ENCODE peak calls at places on chromosome 19, in six cellular contexts. H is mesendoderm, G is IMR-90, Y is neuronal stem cell, E is H9, F is trophoblast cell. R is an unnamed sample.
A peak's percentile ranks its signal among the peaks of the same experiment; 100 is the strongest.

GRCh38 chr19:19385900-19386339 is 19.6 kb upstream of the GATAD2A start:
- DNase-seq in H (peak; percentile 73), G (no peak), Y (no peak), E (peak; percentile 52), F (peak; percentile 74), R (no peak)

GRCh38 chr19:8238251-8238650 is 29.1 kb downstream of the CERS4 start:
- DNase-seq in H (no peak), G (no peak), Y (no peak), E (no peak), F (peak; percentile 37), R (no peak)

GRCh38 chr19:44512326-44513298 is 12.3 kb upstream of the ZNF180 start:
- DNase-seq in H (peak; percentile 49), G (peak; percentile 58), Y (no peak), E (peak; percentile 80), F (peak; percentile 84), R (peak; percentile 25)

GRCh38 chr19:39144487-39145071 is 19.0 kb downstream of the PAK4 start:
- DNase-seq in H (peak; percentile 53), G (peak; percentile 22), Y (no peak), E (no peak), F (peak; percentile 61), R (no peak)

GRCh38 chr19:23093832-23094231 is 23.0 kb upstream of the ZNF730 start:
- DNase-seq in H (peak; percentile 64), G (no peak), Y (no peak), E (peak; percentile 47), F (no peak), R (no peak)

GRCh38 chr19:19528721-19529490 is at the start of gene YJEFN3:
- DNase-seq in H (no peak), G (peak; percentile 19), Y (no peak), E (peak; percentile 91), F (peak; percentile 19), R (no peak)

GRCh38 chr19:1064661-1065605 is 2.0 kb upstream of the ARHGAP45 start:
- DNase-seq in H (peak; percentile 82), G (peak; percentile 68), Y (no peak), E (peak; percentile 81), F (peak; percentile 95), R (peak; percentile 77)

GRCh38 chr19:6577410-6578125 is 13.4 kb downstream of the CD70 start:
- DNase-seq in H (no peak), G (no peak), Y (no peak), E (peak; percentile 48), F (peak; percentile 38), R (no peak)

GRCh38 chr19:919157-920050 is 2.3 kb downstream of the KISS1R start:
- DNase-seq in H (no peak), G (no peak), Y (no peak), E (no peak), F (peak; percentile 87), R (no peak)

GRCh38 chr19:45527731-45528130 is 20.5 kb downstream of the VASP start:
- DNase-seq in H (peak; percentile 54), G (no peak), Y (no peak), E (peak; percentile 67), F (no peak), R (no peak)

GRCh38 chr19:48813123-48813911 is 2.5 kb upstream of the BCAT2 start:
- DNase-seq in H (peak; percentile 58), G (no peak), Y (no peak), E (peak; percentile 59), F (peak; percentile 21), R (no peak)

GRCh38 chr19:45075215-45076028 is 856 bp downstream of the ZNF296 start:
- DNase-seq in H (peak; percentile 77), G (no peak), Y (no peak), E (peak; percentile 90), F (peak; percentile 26), R (no peak)

GRCh38 chr19:11019824-11020223 is 59.0 kb downstream of the SMARCA4 start:
- DNase-seq in H (no peak), G (no peak), Y (no peak), E (no peak), F (peak; percentile 82), R (no peak)

GRCh38 chr19:46394398-46394797 is 19.0 kb downstream of the CCDC8 start:
- DNase-seq in H (peak; percentile 44), G (no peak), Y (no peak), E (no peak), F (peak; percentile 90), R (no peak)

GRCh38 chr19:39407644-39408391 is 1.2 kb downstream of the ZFP36 start:
- DNase-seq in H (no peak), G (no peak), Y (no peak), E (no peak), F (peak; percentile 38), R (peak; percentile 57)

GRCh38 chr19:49361438-49362047 is 673 bp downstream of the TEAD2 start:
- DNase-seq in H (peak; percentile 88), G (peak; percentile 80), Y (peak; percentile 70), E (peak; percentile 73), F (peak; percentile 57), R (peak; percentile 93)

GRCh38 chr19:48999481-49000325 is 6.0 kb downstream of the RUVBL2 start:
- DNase-seq in H (peak; percentile 91), G (peak; percentile 67), Y (peak; percentile 65), E (peak; percentile 90), F (peak; percentile 85), R (peak; percentile 76)

GRCh38 chr19:3543150-3544053 is 4.4 kb downstream of the TEKTIP1 start:
- DNase-seq in H (no peak), G (no peak), Y (no peak), E (no peak), F (no peak), R (no peak)

GRCh38 chr19:45643927-45644771 is 5.0 kb upstream of the EML2 start:
- DNase-seq in H (peak; percentile 23), G (no peak), Y (no peak), E (no peak), F (no peak), R (no peak)

GRCh38 chr19:45079063-45079910 is at the start of gene GEMIN7:
- DNase-seq in H (peak; percentile 90), G (peak; percentile 59), Y (peak; percentile 78), E (peak; percentile 89), F (peak; percentile 77), R (peak; percentile 78)

GRCh38 chr19:33883869-33884519 is 87.3 kb downstream of the KCTD15 start:
- DNase-seq in H (peak; percentile 86), G (no peak), Y (no peak), E (peak; percentile 75), F (no peak), R (no peak)

GRCh38 chr19:32309711-32310390 is 35.6 kb upstream of the ZNF507 start:
- DNase-seq in H (no peak), G (no peak), Y (no peak), E (no peak), F (no peak), R (no peak)

GRCh38 chr19:38679839-38680238 is 32.4 kb downstream of the ACTN4 start:
- DNase-seq in H (no peak), G (peak; percentile 63), Y (no peak), E (no peak), F (peak; percentile 45), R (peak; percentile 92)

GRCh38 chr19:49870309-49870901 is 3.0 kb upstream of the PNKP start:
- DNase-seq in H (no peak), G (no peak), Y (no peak), E (no peak), F (no peak), R (no peak)

GRCh38 chr19:43591904-43592772 is 3.8 kb downstream of the IRGQ start:
- DNase-seq in H (no peak), G (no peak), Y (no peak), E (no peak), F (no peak), R (no peak)

GRCh38 chr19:40995355-40995754 is 4.3 kb downstream of the CYP2B6 start:
- DNase-seq in H (no peak), G (no peak), Y (no peak), E (no peak), F (no peak), R (no peak)

GRCh38 chr19:49010453-49010852 is 6.4 kb downstream of the LHB start:
- DNase-seq in H (no peak), G (no peak), Y (no peak), E (no peak), F (no peak), R (no peak)

GRCh38 chr19:52138614-52139290 is 986 bp downstream of the ZNF616 start:
- DNase-seq in H (peak; percentile 86), G (peak; percentile 19), Y (no peak), E (peak; percentile 69), F (peak; percentile 12), R (peak; percentile 37)
- H4K8ac ChIP-seq in H (no peak overlapping the region), G (peak overlapping the region; percentile 73), Y (no peak overlapping the region), E (no peak overlapping the region), F (peak overlapping the region; percentile 52), R (peak overlapping the region; percentile 36)

GRCh38 chr19:55446060-55446459 is 3.0 kb upstream of the SHISA7 start:
- DNase-seq in H (no peak), G (no peak), Y (no peak), E (no peak), F (no peak), R (no peak)
- H3K27ac ChIP-seq in H (no peak overlapping the region), G (no peak overlapping the region), Y (no peak overlapping the region), E (no peak overlapping the region), F (no peak overlapping the region), R (no peak overlapping the region)

DNA sequence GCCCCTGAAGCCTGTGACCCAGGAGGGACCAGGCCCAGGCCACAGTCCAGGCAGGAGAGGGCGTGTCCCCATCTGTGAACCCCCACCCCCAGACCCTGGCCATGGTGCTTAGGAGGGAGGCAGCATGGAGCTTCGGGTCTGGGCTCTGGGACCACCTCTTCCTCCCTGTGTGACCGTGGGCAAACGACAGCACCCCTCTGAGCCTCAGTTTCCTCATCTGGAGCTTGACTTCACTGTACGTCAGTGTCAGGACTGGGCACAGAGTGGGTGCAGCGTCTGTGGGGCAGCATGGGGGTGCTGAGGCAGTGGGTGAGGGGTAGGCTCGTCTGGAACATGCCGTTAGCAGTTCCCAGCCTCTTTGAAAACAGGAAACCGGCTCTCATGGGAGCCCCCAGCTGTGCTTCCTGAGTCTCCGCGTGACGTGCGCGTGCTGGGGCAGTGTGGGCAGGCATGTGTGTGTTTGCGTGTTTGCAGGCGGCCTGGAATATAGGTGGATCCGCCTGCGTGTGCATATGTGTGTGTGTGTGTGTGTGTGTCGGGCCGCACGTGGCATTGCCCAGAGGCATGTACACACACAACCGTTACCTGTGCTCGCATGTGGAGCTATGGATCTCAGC is 15.7 kb downstream of the ARRDC2 start:
- DNase-seq in H (no peak), G (no peak), Y (no peak), E (no peak), F (peak; percentile 25), R (peak; percentile 85)
- H4K8ac ChIP-seq in H (no peak overlapping the region), G (peak overlapping the region; percentile 19), Y (no peak overlapping the region), E (no peak overlapping the region), F (no peak overlapping the region), R (peak overlapping the region; percentile 95)

DNA sequence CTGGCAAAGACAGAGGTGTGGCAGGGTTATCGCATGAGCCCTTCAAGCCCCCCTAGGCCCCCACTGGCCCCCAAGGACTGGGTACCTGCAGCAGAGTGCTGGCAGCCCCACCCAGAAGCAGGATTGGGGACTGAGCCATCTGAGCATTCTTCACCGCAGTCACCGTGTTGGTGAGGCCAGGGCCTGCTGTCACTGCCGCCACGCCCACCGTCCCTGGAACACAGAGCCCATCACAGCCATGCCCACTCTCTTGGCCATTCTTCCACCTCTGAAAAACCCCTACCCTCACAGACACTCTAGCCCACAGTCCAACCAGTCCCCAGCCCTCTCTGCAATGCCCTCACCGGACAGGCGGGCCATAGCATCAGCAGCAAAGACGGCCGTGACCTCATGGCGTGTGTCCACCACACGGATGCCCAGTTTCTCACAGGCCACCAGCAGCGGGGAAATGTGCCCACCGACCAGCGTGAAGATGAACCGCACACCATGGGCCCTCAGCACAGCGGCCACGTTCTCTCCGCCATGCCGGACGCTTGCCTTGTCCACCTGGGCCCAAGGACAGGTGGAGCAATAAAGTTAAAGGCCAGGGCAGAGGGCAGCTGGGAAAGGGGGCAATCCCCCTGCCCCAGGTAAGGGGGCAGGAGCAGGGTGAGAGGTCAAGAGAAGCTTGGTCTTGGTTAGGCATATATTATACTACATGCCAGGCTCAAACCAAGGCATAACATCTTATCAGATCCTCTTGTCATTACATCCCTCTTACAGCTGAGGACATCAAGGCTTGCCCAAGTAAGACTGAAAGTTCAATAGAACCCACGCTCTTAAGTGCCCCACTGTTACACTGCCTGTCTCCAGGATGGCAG is 16.1 kb downstream of the SYDE1 start:
- DNase-seq in H (no peak), G (no peak), Y (no peak), E (no peak), F (no peak), R (no peak)
- H3K27ac ChIP-seq in H (no peak overlapping the region), G (no peak overlapping the region), Y (no peak overlapping the region), E (no peak overlapping the region), F (no peak overlapping the region), R (no peak overlapping the region)